ENCODE peak calls at places on chromosome X, in six cellular contexts. One of them, this sample, is unnamed.

GRCh38 chrX:24387724-24388123 is 27.3 kb downstream of the SUPT20HL1 start:
- DNase-seq in choroid plexus epithelial cell: no peak
- DNase-seq in colonic mucosa: no peak
- DNase-seq in stomach: no peak
- DNase-seq in neural crest cell: no peak
- DNase-seq in AG10803: no peak
- DNase-seq in this sample: no peak

GRCh38 chrX:10482262-10482661 is 138.1 kb downstream of the MID1 start:
- DNase-seq in choroid plexus epithelial cell: no peak
- DNase-seq in colonic mucosa: no peak
- DNase-seq in stomach: no peak
- DNase-seq in neural crest cell: peak; percentile 1
- DNase-seq in AG10803: no peak
- DNase-seq in this sample: no peak

GRCh38 chrX:19332983-19333382 is 10.7 kb upstream of the PDHA1 start:
- DNase-seq in choroid plexus epithelial cell: peak; percentile 33
- DNase-seq in colonic mucosa: no peak
- DNase-seq in stomach: no peak
- DNase-seq in neural crest cell: no peak
- DNase-seq in AG10803: peak; percentile 27
- DNase-seq in this sample: no peak

GRCh38 chrX:65644621-65645287 is 22.7 kb upstream of the MSN start:
- DNase-seq in choroid plexus epithelial cell: peak; percentile 74
- DNase-seq in colonic mucosa: peak; percentile 74
- DNase-seq in stomach: peak; percentile 71
- DNase-seq in neural crest cell: no peak
- DNase-seq in AG10803: peak; percentile 84
- DNase-seq in this sample: peak; percentile 60

GRCh38 chrX:336227-336626 is 17.6 kb upstream of the GTPBP6 start:
- DNase-seq in choroid plexus epithelial cell: no peak
- DNase-seq in colonic mucosa: no peak
- DNase-seq in stomach: no peak
- DNase-seq in neural crest cell: no peak
- DNase-seq in AG10803: no peak
- DNase-seq in this sample: no peak

GRCh38 chrX:46653482-46653881 is 79.9 kb downstream of the CHST7 start:
- DNase-seq in choroid plexus epithelial cell: peak; percentile 44
- DNase-seq in colonic mucosa: no peak
- DNase-seq in stomach: no peak
- DNase-seq in neural crest cell: no peak
- DNase-seq in AG10803: no peak
- DNase-seq in this sample: peak; percentile 36

GRCh38 chrX:53717205-53717604 is 30.7 kb upstream of the HUWE1 start:
- DNase-seq in choroid plexus epithelial cell: no peak
- DNase-seq in colonic mucosa: no peak
- DNase-seq in stomach: no peak
- DNase-seq in neural crest cell: no peak
- DNase-seq in AG10803: no peak
- DNase-seq in this sample: no peak

GRCh38 chrX:15882704-15883539 is 28.3 kb upstream of the AP1S2 start:
- DNase-seq in choroid plexus epithelial cell: peak; percentile 38
- DNase-seq in colonic mucosa: no peak
- DNase-seq in stomach: no peak
- DNase-seq in neural crest cell: no peak
- DNase-seq in AG10803: peak; percentile 28
- DNase-seq in this sample: peak; percentile 16

GRCh38 chrX:11351375-11352295 is 58.4 kb downstream of the AMELX start:
- DNase-seq in choroid plexus epithelial cell: peak; percentile 92
- DNase-seq in colonic mucosa: peak; percentile 27
- DNase-seq in stomach: peak; percentile 40
- DNase-seq in neural crest cell: no peak
- DNase-seq in AG10803: peak; percentile 77
- DNase-seq in this sample: no peak

GRCh38 chrX:68588653-68589371 is 58.7 kb upstream of the STARD8 start:
- DNase-seq in choroid plexus epithelial cell: no peak
- DNase-seq in colonic mucosa: no peak
- DNase-seq in stomach: no peak
- DNase-seq in neural crest cell: no peak
- DNase-seq in AG10803: no peak
- DNase-seq in this sample: no peak

GRCh38 chrX:2679534-2680485 is 11.3 kb upstream of the CD99 start:
- DNase-seq in choroid plexus epithelial cell: peak; percentile 94
- DNase-seq in colonic mucosa: no peak
- DNase-seq in stomach: no peak
- DNase-seq in neural crest cell: no peak
- DNase-seq in AG10803: no peak
- DNase-seq in this sample: no peak

GRCh38 chrX:9019151-9019550 is 14.8 kb downstream of the FAM9B start:
- DNase-seq in choroid plexus epithelial cell: no peak
- DNase-seq in colonic mucosa: no peak
- DNase-seq in stomach: no peak
- DNase-seq in neural crest cell: no peak
- DNase-seq in AG10803: peak; percentile 71
- DNase-seq in this sample: no peak

GRCh38 chrX:9023293-9023692 is 10.6 kb downstream of the FAM9B start:
- DNase-seq in choroid plexus epithelial cell: no peak
- DNase-seq in colonic mucosa: no peak
- DNase-seq in stomach: no peak
- DNase-seq in neural crest cell: no peak
- DNase-seq in AG10803: no peak
- DNase-seq in this sample: no peak
- TF ChIP-seq CTCF in choroid plexus epithelial cell: no peak
- TF ChIP-seq CTCF in colonic mucosa: no peak
- TF ChIP-seq CTCF in stomach: no peak
- TF ChIP-seq CTCF in neural crest cell: no peak
- TF ChIP-seq CTCF in AG10803: no peak
- TF ChIP-seq CTCF in this sample: no peak

GRCh38 chrX:87900320-87900908 is 382.8 kb downstream of the KLHL4 start:
- DNase-seq in choroid plexus epithelial cell: no peak
- DNase-seq in colonic mucosa: no peak
- DNase-seq in stomach: no peak
- DNase-seq in neural crest cell: no peak
- DNase-seq in AG10803: no peak
- DNase-seq in this sample: no peak
- TF ChIP-seq CTCF in choroid plexus epithelial cell: no peak
- TF ChIP-seq CTCF in colonic mucosa: no peak
- TF ChIP-seq CTCF in stomach: no peak
- TF ChIP-seq CTCF in neural crest cell: no peak
- TF ChIP-seq CTCF in AG10803: no peak
- TF ChIP-seq CTCF in this sample: no peak

GRCh38 chrX:76617020-76617419 is 189.5 kb downstream of the MAGEE1 start:
- DNase-seq in choroid plexus epithelial cell: no peak
- DNase-seq in colonic mucosa: no peak
- DNase-seq in stomach: no peak
- DNase-seq in neural crest cell: no peak
- DNase-seq in AG10803: no peak
- DNase-seq in this sample: no peak
- TF ChIP-seq CTCF in choroid plexus epithelial cell: no peak
- TF ChIP-seq CTCF in colonic mucosa: no peak
- TF ChIP-seq CTCF in stomach: no peak
- TF ChIP-seq CTCF in neural crest cell: no peak
- TF ChIP-seq CTCF in AG10803: no peak
- TF ChIP-seq CTCF in this sample: no peak

GRCh38 chrX:102129473-102129872 is 4.0 kb downstream of the TCEAL2 start:
- DNase-seq in choroid plexus epithelial cell: peak; percentile 7
- DNase-seq in colonic mucosa: no peak
- DNase-seq in stomach: no peak
- DNase-seq in neural crest cell: no peak
- DNase-seq in AG10803: peak; percentile 1
- DNase-seq in this sample: no peak
- TF ChIP-seq CTCF in choroid plexus epithelial cell: peak; percentile 36
- TF ChIP-seq CTCF in colonic mucosa: peak; percentile 23
- TF ChIP-seq CTCF in stomach: no peak
- TF ChIP-seq CTCF in neural crest cell: peak; percentile 49
- TF ChIP-seq CTCF in AG10803: peak; percentile 35
- TF ChIP-seq CTCF in this sample: no peak

GRCh38 chrX:29233592-29234179 is 646.4 kb downstream of the IL1RAPL1 start:
- DNase-seq in choroid plexus epithelial cell: no peak
- DNase-seq in colonic mucosa: no peak
- DNase-seq in stomach: no peak
- DNase-seq in neural crest cell: no peak
- DNase-seq in AG10803: no peak
- DNase-seq in this sample: no peak

GRCh38 chrX:29229802-29230201 is 642.6 kb downstream of the IL1RAPL1 start:
- DNase-seq in choroid plexus epithelial cell: no peak
- DNase-seq in colonic mucosa: no peak
- DNase-seq in stomach: no peak
- DNase-seq in neural crest cell: no peak
- DNase-seq in AG10803: no peak
- DNase-seq in this sample: no peak

GRCh38 chrX:29231800-29232199 is 644.6 kb downstream of the IL1RAPL1 start:
- DNase-seq in choroid plexus epithelial cell: peak; percentile 22
- DNase-seq in colonic mucosa: no peak
- DNase-seq in stomach: no peak
- DNase-seq in neural crest cell: no peak
- DNase-seq in AG10803: no peak
- DNase-seq in this sample: no peak
- TF ChIP-seq CTCF in choroid plexus epithelial cell: peak; percentile 47
- TF ChIP-seq CTCF in colonic mucosa: no peak
- TF ChIP-seq CTCF in stomach: no peak
- TF ChIP-seq CTCF in neural crest cell: peak; percentile 56
- TF ChIP-seq CTCF in AG10803: peak; percentile 22
- TF ChIP-seq CTCF in this sample: no peak

GRCh38 chrX:106935175-106935574 is 15.0 kb downstream of the CLDN2 start:
- DNase-seq in choroid plexus epithelial cell: no peak
- DNase-seq in colonic mucosa: no peak
- DNase-seq in stomach: no peak
- DNase-seq in neural crest cell: no peak
- DNase-seq in AG10803: no peak
- DNase-seq in this sample: no peak
- TF ChIP-seq CTCF in choroid plexus epithelial cell: no peak
- TF ChIP-seq CTCF in colonic mucosa: no peak
- TF ChIP-seq CTCF in stomach: no peak
- TF ChIP-seq CTCF in neural crest cell: no peak
- TF ChIP-seq CTCF in AG10803: no peak
- TF ChIP-seq CTCF in this sample: no peak

DNA sequence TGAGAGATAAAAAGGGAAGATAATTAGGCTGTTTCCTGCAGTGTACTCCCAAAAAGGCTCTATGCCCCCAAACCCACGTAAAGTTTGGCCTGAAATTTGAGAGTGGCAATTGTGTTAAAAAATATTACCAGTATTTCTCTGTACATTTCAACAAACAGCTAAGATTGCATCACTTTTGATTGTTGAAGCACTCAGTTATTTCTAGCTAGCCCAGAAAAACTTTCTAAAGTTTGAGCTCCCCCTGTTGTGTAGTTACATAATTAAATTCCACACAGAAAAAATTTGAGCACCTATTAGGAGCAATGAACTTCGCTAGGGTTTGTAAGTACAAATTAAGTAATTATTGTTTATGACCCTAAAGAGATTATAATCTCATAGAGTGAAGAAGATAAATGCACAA is 109.4 kb downstream of the DLG3 start:
- DNase-seq in choroid plexus epithelial cell: peak; percentile 52
- DNase-seq in colonic mucosa: no peak
- DNase-seq in stomach: no peak
- DNase-seq in neural crest cell: no peak
- DNase-seq in AG10803: peak; percentile 42
- DNase-seq in this sample: no peak
- TF ChIP-seq CTCF in choroid plexus epithelial cell: no peak
- TF ChIP-seq CTCF in colonic mucosa: no peak
- TF ChIP-seq CTCF in stomach: no peak
- TF ChIP-seq CTCF in neural crest cell: no peak
- TF ChIP-seq CTCF in AG10803: peak; percentile 30
- TF ChIP-seq CTCF in this sample: peak; percentile 18

DNA sequence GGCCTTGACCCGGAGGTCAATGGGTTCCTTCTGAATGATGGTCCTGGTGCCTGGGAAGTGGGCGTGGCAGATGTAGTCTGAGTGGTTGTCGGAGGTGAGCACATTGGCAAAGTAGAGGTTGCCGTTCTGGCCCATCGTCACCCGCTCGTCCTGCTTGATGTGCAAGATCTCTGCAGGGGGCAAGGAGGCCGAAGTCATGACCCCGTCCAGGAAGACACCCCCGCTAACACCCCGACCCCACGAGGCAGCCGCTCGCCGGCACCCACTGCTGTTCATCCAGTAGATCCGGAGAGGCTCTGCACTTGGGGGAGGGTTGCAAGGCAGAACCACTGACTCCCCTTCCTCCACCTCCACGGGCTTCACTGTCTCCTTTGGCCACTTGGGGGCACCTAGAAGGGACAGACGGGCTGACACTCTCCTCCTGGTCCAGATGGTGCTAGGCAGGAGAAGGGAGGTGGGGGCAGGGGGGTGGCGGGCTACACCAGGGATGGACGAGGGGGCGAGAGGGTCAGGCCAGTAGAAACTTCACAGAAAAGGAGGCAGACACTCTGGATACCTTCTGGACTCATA is 15.1 kb downstream of the L1CAM start:
- DNase-seq in choroid plexus epithelial cell: no peak
- DNase-seq in colonic mucosa: no peak
- DNase-seq in stomach: no peak
- DNase-seq in neural crest cell: no peak
- DNase-seq in AG10803: no peak
- DNase-seq in this sample: no peak
- TF ChIP-seq CTCF in choroid plexus epithelial cell: peak; percentile 9
- TF ChIP-seq CTCF in colonic mucosa: no peak
- TF ChIP-seq CTCF in stomach: no peak
- TF ChIP-seq CTCF in neural crest cell: no peak
- TF ChIP-seq CTCF in AG10803: no peak
- TF ChIP-seq CTCF in this sample: no peak

GRCh38 chrX:51487960-51488267 is 8.5 kb downstream of the NUDT11 start:
- DNase-seq in choroid plexus epithelial cell: peak; percentile 13
- DNase-seq in colonic mucosa: no peak
- DNase-seq in stomach: no peak
- DNase-seq in neural crest cell: no peak
- DNase-seq in AG10803: peak; percentile 3
- DNase-seq in this sample: no peak
- TF ChIP-seq CTCF in choroid plexus epithelial cell: no peak
- TF ChIP-seq CTCF in colonic mucosa: no peak
- TF ChIP-seq CTCF in stomach: no peak
- TF ChIP-seq CTCF in neural crest cell: no peak
- TF ChIP-seq CTCF in AG10803: no peak
- TF ChIP-seq CTCF in this sample: no peak

This sample was measured in Calu3.